ENCODE peak calls at places on chromosome 15, in four cellular contexts. K is gastrocnemius medialis, T is neural progenitor cell, X is psoas muscle. Y is an unnamed sample. For H3K4me1, the result is how much of the 10 kb centered on the place peaks cover.

GRCh38 chr15:77069521-77070121 is 1.3 kb downstream of the TSPAN3 start:
- DNase-seq in K (no peak), X (no peak), T (no peak), Y (peak)

GRCh38 chr15:32029862-32030781 is at the start of gene CHRNA7:
- DNase-seq in K (peak), T (peak), X (peak), Y (peak)

GRCh38 chr15:43085921-43086320 is 19.9 kb downstream of the UBR1 start:
- DNase-seq in T (no peak), K (no peak), X (no peak), Y (no peak)

GRCh38 chr15:62795171-62795570 is 247.4 kb upstream of the TPM1 start:
- DNase-seq in X (no peak), T (no peak), K (no peak), Y (no peak)

GRCh38 chr15:57375827-57376694 is at the start of gene CGNL1:
- DNase-seq in T (peak), K (no peak), X (peak), Y (peak)

GRCh38 chr15:69523010-69524001 is 70.7 kb downstream of the RPLP1 start:
- DNase-seq in K (no peak), T (peak), X (peak), Y (peak)

GRCh38 chr15:29090617-29091466 is 178.8 kb downstream of the NSMCE3 start:
- DNase-seq in T (peak), X (no peak), K (no peak), Y (no peak)

GRCh38 chr15:100733088-100733487 is 130.7 kb downstream of the ASB7 start:
- DNase-seq in T (no peak), X (no peak), K (no peak), Y (no peak)

GRCh38 chr15:70323111-70323851 is 225.6 kb upstream of the TLE3 start:
- DNase-seq in T (peak), K (no peak), X (peak), Y (no peak)

GRCh38 chr15:84947947-84948830 is 33.5 kb upstream of the PDE8A start:
- DNase-seq in K (no peak), X (no peak), T (no peak), Y (no peak)

GRCh38 chr15:33142708-33143107 is 51.8 kb downstream of the FMN1 start:
- DNase-seq in X (no peak), T (no peak), K (no peak), Y (no peak)

GRCh38 chr15:57554063-57554820 is 37.5 kb upstream of the MYZAP start:
- DNase-seq in K (no peak), X (no peak), T (peak), Y (no peak)

GRCh38 chr15:101318810-101319200 is 23.8 kb upstream of the SNRPA1 start:
- DNase-seq in T (peak), K (no peak), X (no peak), Y (no peak)

GRCh38 chr15:67775265-67775664 is 50.0 kb upstream of the SKOR1 start:
- DNase-seq in X (no peak), K (no peak), T (no peak), Y (no peak)

GRCh38 chr15:63203451-63204090 is 14.2 kb downstream of the RAB8B start:
- DNase-seq in T (no peak), X (no peak), K (no peak), Y (no peak)

GRCh38 chr15:57541805-57542504 is 49.7 kb upstream of the MYZAP start:
- DNase-seq in K (no peak), X (peak), T (peak), Y (peak)

GRCh38 chr15:78840661-78841060 is 29.4 kb upstream of the ADAMTS7 start:
- DNase-seq in K (no peak), T (peak), X (no peak), Y (no peak)

GRCh38 chr15:71296032-71296686 is 180.9 kb downstream of the THSD4 start:
- DNase-seq in T (no peak), X (no peak), K (no peak), Y (no peak)

GRCh38 chr15:40282144-40282869 is 557 bp downstream of the ANKRD63 start:
- DNase-seq in T (peak), K (no peak), X (peak), Y (peak)

GRCh38 chr15:34951993-34952392 is 17.5 kb downstream of the AQR start:
- DNase-seq in X (no peak), T (no peak), K (no peak), Y (no peak)

GRCh38 chr15:70035051-70035718 is 62.5 kb downstream of the TLE3 start:
- DNase-seq in K (no peak), X (no peak), T (no peak), Y (peak)

GRCh38 chr15:25863067-25863967 is at the start of gene ATP10A:
- DNase-seq in K (no peak), X (peak), T (peak), Y (no peak)

GRCh38 chr15:52563499-52564060 is 5.2 kb downstream of the ARPP19 start:
- DNase-seq in K (no peak), T (no peak), X (no peak), Y (no peak)
- H3K4me1 ChIP-seq in K (half or more), T (under half), X (half or more), Y (under half)

DNA sequence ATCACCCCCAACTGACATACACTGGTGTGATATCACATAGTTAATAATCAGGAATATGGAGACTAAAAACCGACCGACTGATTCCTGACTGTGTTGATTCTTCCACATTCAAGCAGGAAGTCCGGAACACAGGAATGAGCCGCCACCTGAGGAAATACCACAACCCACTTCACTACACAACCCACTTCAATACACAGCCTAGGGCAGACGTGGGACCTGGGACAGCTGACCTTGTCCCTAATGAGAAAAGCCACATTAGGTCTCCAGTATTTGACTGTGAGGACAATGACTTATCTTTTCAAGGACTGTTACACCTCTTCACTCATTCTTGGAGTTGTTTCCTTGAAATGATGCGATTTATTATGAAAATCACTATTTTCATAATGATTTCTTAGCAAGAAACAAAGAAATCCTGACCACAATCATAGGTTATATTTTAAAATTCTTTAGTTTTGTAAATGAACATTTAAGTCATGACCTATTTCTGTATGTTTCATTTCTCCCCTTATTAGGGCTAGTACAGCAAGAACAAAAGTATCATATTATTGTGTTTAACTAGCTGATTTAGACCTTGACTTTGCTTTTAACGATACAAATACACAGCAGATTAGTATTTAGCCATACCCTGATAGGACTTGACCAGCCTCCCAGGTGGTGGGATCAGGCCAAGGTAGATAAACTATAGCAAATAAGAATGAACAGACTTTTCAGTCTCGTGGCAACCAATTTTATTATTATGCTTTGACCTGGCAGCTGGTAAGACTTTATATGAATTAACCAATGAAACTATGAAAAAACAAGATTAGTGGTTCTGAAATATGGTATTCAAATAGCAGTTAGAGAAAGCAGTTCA is 6.1 kb downstream of the RAB27A start:
- DNase-seq in T (no peak), X (no peak), K (no peak), Y (no peak)
- TF ChIP-seq CTCF in T (no peak), X (no peak), K (no peak), Y (no peak)

GRCh38 chr15:41689834-41690233 is 29.6 kb downstream of the MGA start:
- DNase-seq in X (no peak), T (no peak), K (no peak), Y (no peak)
- H3K4me1 ChIP-seq in X (under half), T (under half), K (under half), Y (under half)

GRCh38 chr15:93170320-93170719 is 81.3 kb upstream of the RGMA start:
- DNase-seq in X (no peak), K (no peak), T (no peak), Y (no peak)

GRCh38 chr15:93173369-93173768 is 84.4 kb upstream of the RGMA start:
- DNase-seq in K (no peak), X (no peak), T (no peak), Y (no peak)

GRCh38 chr15:93168913-93169312 is 79.9 kb upstream of the RGMA start:
- DNase-seq in X (no peak), T (no peak), K (no peak), Y (no peak)

GRCh38 chr15:93167291-93167690 is 78.3 kb upstream of the RGMA start:
- DNase-seq in K (no peak), T (no peak), X (no peak), Y (no peak)

DNA sequence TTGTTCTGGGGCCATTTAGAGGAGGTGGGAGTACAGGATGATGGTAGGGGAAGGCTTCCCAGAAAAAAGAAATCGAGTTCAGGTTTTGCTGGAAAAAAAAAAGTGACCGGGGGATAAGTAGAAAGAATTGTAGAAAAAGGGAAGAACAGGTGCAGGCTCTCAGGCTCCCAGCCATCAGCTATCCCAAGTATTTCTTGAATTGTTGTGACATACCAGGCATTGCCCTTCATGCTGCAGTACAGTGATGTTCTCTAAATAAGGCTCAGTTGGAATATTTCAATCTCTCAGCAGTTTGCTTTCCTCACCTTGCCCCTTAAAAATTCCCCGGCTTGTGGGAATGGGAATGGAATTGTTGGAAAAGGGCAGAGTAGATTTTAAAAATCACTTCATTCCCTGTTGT is 82.5 kb upstream of the RGMA start:
- DNase-seq in X (no peak), T (no peak), K (no peak), Y (no peak)
- TF ChIP-seq CTCF in X (no peak), T (no peak), K (no peak), Y (no peak)

DNA sequence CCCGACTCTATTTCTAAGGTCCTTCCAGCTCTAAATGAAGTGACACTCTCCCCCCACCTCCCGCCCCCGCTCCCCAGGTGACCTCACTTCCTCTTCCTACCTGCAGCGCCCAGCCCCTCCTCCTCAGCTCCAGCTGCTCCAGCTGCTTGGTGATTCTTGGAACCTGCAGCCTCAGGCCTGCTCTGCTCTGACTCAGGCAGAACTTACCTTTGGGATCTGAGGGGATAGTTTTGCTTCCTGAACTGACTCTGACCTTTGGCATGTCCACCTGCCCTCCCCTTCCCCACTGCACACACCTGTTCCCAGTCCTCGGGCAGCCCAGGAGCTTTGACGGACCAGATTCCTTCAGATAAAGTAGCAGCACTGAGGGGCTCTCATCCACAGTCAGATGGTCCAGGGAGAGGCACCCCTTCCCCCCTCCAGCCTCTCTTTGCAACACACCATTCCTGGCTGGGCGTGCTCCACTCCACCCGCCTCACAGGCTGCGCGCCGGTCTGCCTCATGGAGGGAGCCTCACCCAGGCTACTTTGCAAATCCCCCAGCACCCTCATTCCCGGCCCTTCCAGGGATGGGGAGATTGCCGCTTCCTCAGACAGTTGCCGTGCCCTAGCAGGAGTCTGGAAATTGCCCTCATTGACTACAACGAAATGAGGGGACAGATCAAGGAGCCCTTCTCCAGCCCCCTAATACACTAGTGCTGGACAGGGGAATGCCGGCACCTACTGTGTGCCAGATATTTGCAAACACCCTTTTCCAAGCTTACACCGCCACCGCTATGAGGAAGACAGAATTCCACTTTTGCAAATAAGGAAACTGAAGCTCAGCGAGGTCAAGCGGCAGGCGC is 695 bp upstream of the C15orf39 start:
- DNase-seq in T (peak), X (no peak), K (no peak), Y (peak)
- H3K4me1 ChIP-seq in T (under half), X (under half), K (under half), Y (under half)

GRCh38 chr15:80183886-80184285 is 31.1 kb downstream of the FAH start:
- DNase-seq in X (no peak), T (peak), K (no peak), Y (no peak)
- TF ChIP-seq CTCF in X (peak), T (peak), K (no peak), Y (no peak)

DNA sequence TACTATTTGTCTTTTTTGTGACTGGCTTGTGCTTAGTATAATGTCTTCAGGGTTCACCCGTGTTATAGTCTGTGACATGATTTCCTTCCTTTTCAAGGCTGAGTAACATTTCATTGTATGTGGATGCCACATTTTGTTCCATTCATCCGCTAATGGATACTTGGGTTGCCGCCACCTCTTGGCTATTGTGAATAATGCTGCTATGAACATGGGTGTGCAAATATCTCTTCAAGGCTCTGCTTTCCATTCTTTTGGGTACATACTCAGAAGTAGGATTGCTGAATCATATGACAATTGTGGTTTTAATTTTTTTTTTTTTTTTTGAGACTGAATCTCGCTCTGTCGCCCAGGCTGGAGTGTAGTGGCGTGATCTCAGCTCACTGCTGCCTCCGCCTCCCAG is 15.4 kb downstream of the CRTC3 start:
- DNase-seq in X (no peak), K (no peak), T (no peak), Y (no peak)
- H3K4me1 ChIP-seq in X (under half), K (under half), T (under half), Y (under half)

GRCh38 chr15:76059320-76060097 is at the start of gene TMEM266:
- DNase-seq in T (peak), X (peak), K (no peak), Y (peak)
- TF ChIP-seq CTCF in T (peak), X (no peak), K (no peak), Y (no peak)

GRCh38 chr15:98718426-98719168 is 70.3 kb downstream of the IGF1R start:
- DNase-seq in T (no peak), X (no peak), K (no peak), Y (no peak)
- H3K4me1 ChIP-seq in T (under half), X (half or more), K (half or more), Y (under half)

DNA sequence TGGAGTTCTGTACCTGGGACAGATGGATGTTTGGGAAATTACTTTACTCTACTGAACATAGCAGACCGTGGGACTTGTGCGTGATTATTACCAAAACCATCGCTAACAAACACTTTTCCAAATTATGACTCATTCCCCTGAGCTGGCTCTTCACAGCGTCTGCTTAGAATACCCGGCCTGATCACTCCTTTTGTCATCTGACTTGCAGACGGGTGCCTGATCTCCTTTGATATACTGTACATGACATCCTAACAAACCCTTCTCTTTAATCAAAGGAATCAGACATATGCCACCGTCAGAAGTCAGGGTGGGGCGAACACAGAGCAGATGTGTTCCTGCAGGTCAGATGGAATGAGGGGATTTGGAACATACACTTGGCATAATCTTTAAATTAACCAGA is 48.5 kb upstream of the SH3GL3 start:
- DNase-seq in T (no peak), X (no peak), K (no peak), Y (no peak)
- TF ChIP-seq CTCF in T (no peak), X (no peak), K (no peak), Y (no peak)

Y was measured in pancreas.